ENCODE peak calls at places on chromosome 20, in five cellular contexts. M is HepG2, A is WTC11, G is H1, E is GM12878. B is an unnamed sample.

GRCh38 chr20:57868310-57868709 is 158.5 kb upstream of the PMEPA1 start:
- DNase-seq in M (no peak), E (no peak), G (peak; percentile 19), A (no peak), B (no peak)

GRCh38 chr20:40838516-40838915 is 149.5 kb upstream of the MAFB start:
- DNase-seq in M (no peak), G (no peak), A (no peak), E (no peak), B (no peak)

GRCh38 chr20:35952480-35953410 is 1.6 kb downstream of the SCAND1 start:
- DNase-seq in E (no peak), M (peak; percentile 66), G (no peak), A (no peak), B (peak; percentile 48)

GRCh38 chr20:37366749-37367148 is 20.8 kb downstream of the SRC start:
- DNase-seq in G (no peak), M (no peak), E (no peak), A (no peak), B (no peak)

GRCh38 chr20:62516345-62516744 is 40.5 kb upstream of the GATA5 start:
- DNase-seq in A (peak; percentile 41), G (no peak), E (no peak), M (peak; percentile 57), B (peak; percentile 72)

GRCh38 chr20:6731951-6732580 is 35.4 kb upstream of the BMP2 start:
- DNase-seq in M (no peak), G (no peak), E (no peak), A (no peak), B (no peak)

GRCh38 chr20:44491635-44492395 is 16.1 kb downstream of the TTPAL start:
- DNase-seq in E (no peak), A (no peak), G (no peak), M (no peak), B (no peak)

GRCh38 chr20:4113546-4113945 is 98.2 kb upstream of the RNF24 start:
- DNase-seq in M (no peak), E (no peak), A (no peak), G (peak; percentile 23), B (no peak)

GRCh38 chr20:64077876-64078551 is 1.3 kb downstream of the RGS19 start:
- DNase-seq in G (no peak), E (no peak), A (no peak), M (no peak), B (no peak)

GRCh38 chr20:39944861-39945260 is 744.2 kb downstream of the MAFB start:
- DNase-seq in E (no peak), A (no peak), M (no peak), G (no peak), B (no peak)

GRCh38 chr20:56111951-56112730 is 106.8 kb upstream of the CBLN4 start:
- DNase-seq in M (no peak), E (no peak), A (no peak), G (no peak), B (no peak)

GRCh38 chr20:50930139-50931047 is 844 bp downstream of the ADNP start:
- DNase-seq in M (no peak), G (no peak), A (no peak), E (no peak), B (peak; percentile 21)

GRCh38 chr20:43761396-43762340 is 34.9 kb upstream of the GTSF1L start:
- DNase-seq in A (no peak), G (no peak), M (no peak), E (no peak), B (no peak)

GRCh38 chr20:24998631-24999445 is 6.3 kb upstream of the APMAP start:
- DNase-seq in A (no peak), G (peak; percentile 30), E (no peak), M (no peak), B (no peak)

GRCh38 chr20:1150218-1150617 is 31.8 kb downstream of the PSMF1 start:
- DNase-seq in M (peak; percentile 69), G (no peak), A (no peak), E (no peak), B (no peak)

GRCh38 chr20:2151805-2152727 is 50.4 kb downstream of the STK35 start:
- DNase-seq in A (no peak), M (no peak), E (no peak), G (no peak), B (no peak)

GRCh38 chr20:23132293-23132929 is 46.3 kb upstream of the CD93 start:
- DNase-seq in M (no peak), A (no peak), G (no peak), E (no peak), B (peak; percentile 77)

GRCh38 chr20:59525500-59526241 is 78.7 kb upstream of the PHACTR3 start:
- DNase-seq in M (peak; percentile 59), G (peak; percentile 87), A (peak; percentile 82), E (no peak), B (peak; percentile 56)

GRCh38 chr20:38126146-38126912 is 38.7 kb downstream of the TGM2 start:
- DNase-seq in A (no peak), M (no peak), E (no peak), G (no peak), B (peak; percentile 83)

GRCh38 chr20:2449386-2449785 is 21.2 kb downstream of the SNRPB start:
- DNase-seq in M (no peak), G (no peak), A (no peak), E (no peak), B (no peak)

GRCh38 chr20:16624106-16624505 is 50.9 kb upstream of the KIF16B start:
- DNase-seq in G (no peak), A (no peak), M (peak; percentile 46), E (no peak), B (peak; percentile 8)

GRCh38 chr20:13649548-13649947 is 10.8 kb upstream of the TASP1 start:
- DNase-seq in E (no peak), G (peak; percentile 51), M (no peak), A (peak; percentile 16), B (no peak)
- TF ChIP-seq ATF2 in E (no peak), G (no peak), M (no peak), A (no peak), B (no peak)

GRCh38 chr20:15278041-15278440 is 940.6 kb upstream of the FLRT3 start:
- DNase-seq in G (no peak), E (no peak), A (no peak), M (no peak), B (no peak)
- TF ChIP-seq ATF2 in G (no peak), E (no peak), A (no peak), M (no peak), B (no peak)

GRCh38 chr20:21174425-21175239 is 48.8 kb downstream of the KIZ start:
- DNase-seq in A (no peak), E (no peak), M (peak; percentile 45), G (no peak), B (no peak)

GRCh38 chr20:21173496-21174025 is 47.7 kb downstream of the KIZ start:
- DNase-seq in E (no peak), G (no peak), A (no peak), M (no peak), B (no peak)

GRCh38 chr20:21172626-21173025 is 46.7 kb downstream of the KIZ start:
- DNase-seq in M (no peak), G (no peak), A (no peak), E (no peak), B (no peak)

GRCh38 chr20:21177767-21178166 is 51.9 kb downstream of the KIZ start:
- DNase-seq in M (no peak), A (no peak), G (no peak), E (no peak), B (no peak)

GRCh38 chr20:21175433-21175832 is 49.6 kb downstream of the KIZ start:
- DNase-seq in G (no peak), A (no peak), E (no peak), M (peak; percentile 18), B (no peak)
- TF ChIP-seq ATF2 in G (no peak), A (no peak), E (no peak), M (no peak), B (no peak)

GRCh38 chr20:33861458-33861857 is 50.3 kb downstream of the CHMP4B start:
- DNase-seq in G (no peak), A (no peak), E (no peak), M (no peak), B (no peak)

GRCh38 chr20:33864324-33864963 is 53.3 kb downstream of the CHMP4B start:
- DNase-seq in M (no peak), A (no peak), G (no peak), E (no peak), B (no peak)

GRCh38 chr20:33863440-33864323 is 52.5 kb downstream of the CHMP4B start:
- DNase-seq in E (no peak), M (no peak), G (no peak), A (no peak), B (no peak)

GRCh38 chr20:33865761-33866160 is 54.6 kb downstream of the CHMP4B start:
- DNase-seq in G (no peak), M (no peak), A (no peak), E (no peak), B (no peak)

GRCh38 chr20:33862709-33863403 is 51.7 kb downstream of the CHMP4B start:
- DNase-seq in M (peak; percentile 76), E (no peak), G (peak; percentile 93), A (peak; percentile 79), B (peak; percentile 62)
- TF ChIP-seq ATF2 in M (no peak), E (no peak), G (no peak), A (no peak), B (no peak)

GRCh38 chr20:14902432-14903089 is 565.1 kb upstream of the FLRT3 start:
- DNase-seq in A (no peak), G (no peak), M (no peak), E (peak; percentile 87), B (no peak)
- TF ChIP-seq ATF2 in A (no peak), G (no peak), M (no peak), E (no peak), B (no peak)

GRCh38 chr20:33944914-33945313 is 48.8 kb upstream of the RALY start:
- DNase-seq in M (peak; percentile 39), E (no peak), A (no peak), G (no peak), B (no peak)

GRCh38 chr20:33948480-33948879 is 45.2 kb upstream of the RALY start:
- DNase-seq in E (no peak), M (no peak), G (no peak), A (no peak), B (no peak)

GRCh38 chr20:33951171-33951570 is 42.5 kb upstream of the RALY start:
- DNase-seq in E (no peak), G (no peak), M (no peak), A (no peak), B (no peak)

GRCh38 chr20:33945391-33946079 is 48.2 kb upstream of the RALY start:
- DNase-seq in G (no peak), A (no peak), M (peak; percentile 55), E (no peak), B (no peak)

DNA sequence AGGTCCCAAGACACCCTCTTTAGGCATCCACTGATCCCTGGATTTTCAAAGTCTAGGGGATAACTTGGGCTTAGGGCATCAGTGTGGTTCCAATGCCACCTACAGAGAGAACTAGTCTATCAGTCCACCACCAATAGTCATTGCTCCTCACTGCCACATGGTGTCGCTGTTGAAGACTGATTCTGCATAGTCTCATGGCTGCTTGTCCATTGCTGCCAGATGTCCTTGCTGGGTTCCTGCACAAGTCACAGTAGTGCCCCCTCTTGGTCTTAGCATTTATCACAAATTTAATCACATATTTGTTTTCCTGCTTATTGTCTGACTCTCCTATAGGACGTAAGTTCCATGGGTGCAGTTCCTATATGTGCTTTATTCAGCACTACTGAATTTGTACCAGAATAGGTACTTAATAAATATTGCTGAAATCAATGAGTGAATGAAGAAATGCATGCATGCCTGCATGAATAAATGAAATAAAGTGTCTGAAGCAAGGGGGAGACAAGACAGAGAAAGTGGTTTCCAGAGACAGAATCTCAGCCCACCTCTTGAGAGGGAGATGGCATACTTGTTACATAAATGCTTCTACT is 45.9 kb upstream of the RALY start:
- DNase-seq in E (peak; percentile 19), M (peak; percentile 83), A (peak; percentile 76), G (peak; percentile 82), B (peak; percentile 89)
- TF ChIP-seq ATF2 in E (no peak), M (no peak), A (no peak), G (no peak), B (no peak)